ENCODE peak calls at places on chromosomes 6 and 20, in six cellular contexts. B is HepG2, E is GM12891, Y is breast epithelium, V is H1, L is Panc1. T is an unnamed sample.

GRCh38 chr6:82783587-82784253 is 281.9 kb downstream of the UBE3D start:
- DNase-seq in E (no peak), Y (no peak), L (no peak), B (peak), V (no peak), T (no peak)

GRCh38 chr20:1856419-1856818 is 38.8 kb upstream of the SIRPA start:
- DNase-seq in Y (no peak), L (no peak), E (no peak), B (no peak), V (no peak), T (no peak)

GRCh38 chr20:38827770-38828281 is 22.3 kb downstream of the PPP1R16B start:
- DNase-seq in L (no peak), Y (no peak), V (no peak), B (no peak), E (no peak), T (no peak)

GRCh38 chr20:24277196-24277595 is 192.2 kb upstream of the SYNDIG1 start:
- DNase-seq in E (no peak), B (no peak), L (no peak), Y (no peak), V (no peak), T (no peak)

GRCh38 chr20:59589051-59589450 is 15.3 kb upstream of the PHACTR3 start:
- DNase-seq in E (no peak), B (no peak), V (no peak), Y (peak), L (no peak), T (no peak)

GRCh38 chr6:167116109-167116837 is 6.6 kb upstream of the CCR6 start:
- DNase-seq in Y (peak), L (no peak), B (no peak), E (no peak), V (no peak), T (no peak)

GRCh38 chr20:25006431-25007167 is 14.0 kb upstream of the APMAP start:
- DNase-seq in L (no peak), V (no peak), Y (peak), B (no peak), E (no peak), T (no peak)

GRCh38 chr6:160357088-160357487 is 8.9 kb downstream of the SLC22A3 start:
- DNase-seq in V (no peak), E (no peak), L (no peak), Y (no peak), B (peak), T (no peak)

GRCh38 chr6:18567380-18567779 is 180.2 kb downstream of the RNF144B start:
- DNase-seq in Y (no peak), E (no peak), B (no peak), V (no peak), L (no peak), T (no peak)

GRCh38 chr20:46414608-46415007 is 8.2 kb upstream of the ELMO2 start:
- DNase-seq in V (no peak), B (no peak), E (no peak), Y (no peak), L (no peak), T (no peak)

GRCh38 chr6:142886431-142887170 is 58.4 kb downstream of the HIVEP2 start:
- DNase-seq in B (peak), Y (no peak), E (no peak), L (no peak), V (no peak), T (no peak)
- TF ChIP-seq POLR2AphosphoS5 in B (no peak), Y (no peak), E (no peak), L (no peak), V (no peak), T (peak)

GRCh38 chr6:113359155-113360140 is 497.7 kb upstream of the MARCKS start:
- DNase-seq in E (no peak), Y (no peak), V (no peak), B (no peak), L (no peak), T (peak)
- TF ChIP-seq POLR2AphosphoS5 in E (no peak), Y (no peak), V (no peak), B (no peak), L (no peak), T (no peak)

GRCh38 chr6:39191236-39191930 is 37.9 kb downstream of the KCNK5 start:
- DNase-seq in L (no peak), E (no peak), V (no peak), Y (no peak), B (no peak), T (no peak)

GRCh38 chr6:39194466-39194865 is 34.8 kb downstream of the KCNK5 start:
- DNase-seq in Y (no peak), V (no peak), B (no peak), E (no peak), L (no peak), T (no peak)

GRCh38 chr6:39195792-39196385 is 33.4 kb downstream of the KCNK5 start:
- DNase-seq in E (no peak), B (no peak), L (no peak), V (no peak), Y (no peak), T (no peak)

GRCh38 chr6:39192736-39193135 is 36.5 kb downstream of the KCNK5 start:
- DNase-seq in Y (no peak), B (no peak), E (no peak), V (no peak), L (no peak), T (no peak)

GRCh38 chr6:39193201-39193791 is 36.0 kb downstream of the KCNK5 start:
- DNase-seq in Y (no peak), B (no peak), V (no peak), L (no peak), E (no peak), T (no peak)
- TF ChIP-seq POLR2AphosphoS5 in Y (no peak), B (no peak), V (no peak), L (no peak), E (no peak), T (no peak)

GRCh38 chr6:88535296-88535695 is 369.1 kb upstream of the CNR1 start:
- DNase-seq in Y (no peak), V (no peak), B (no peak), L (no peak), E (no peak), T (no peak)
- TF ChIP-seq POLR2AphosphoS5 in Y (no peak), V (no peak), B (no peak), L (no peak), E (no peak), T (no peak)